ENCODE peak calls at places on chromosomes 6 and 20, in five cellular contexts. A, J, V, D and W are unnamed samples.
A peak's percentile ranks its signal among the peaks of the same experiment; 100 is the strongest.

GRCh38 chr6:158311193-158311592 is 1.1 kb upstream of the TULP4 start:
- DNase-seq in A (no peak), J (no peak), V (no peak), D (no peak), W (no peak)

GRCh38 chr20:19964289-19965263 is 52.6 kb upstream of the NAA20 start:
- DNase-seq in A (no peak), J (no peak), V (no peak), D (peak; percentile 41), W (no peak)

GRCh38 chr6:32096087-32096393 is 13.1 kb downstream of the TNXB start:
- DNase-seq in A (no peak), J (no peak), V (no peak), D (no peak), W (no peak)

GRCh38 chr20:61757678-61758555 is 307.8 kb downstream of the TAF4 start:
- DNase-seq in A (no peak), J (no peak), V (no peak), D (no peak), W (no peak)

GRCh38 chr6:158780963-158781691 is 38.0 kb downstream of the EZR start:
- DNase-seq in A (no peak), J (no peak), V (no peak), D (peak; percentile 65), W (no peak)

GRCh38 chr6:10014561-10014960 is 400.3 kb downstream of the TFAP2A start:
- DNase-seq in A (no peak), J (no peak), V (no peak), D (no peak), W (no peak)

GRCh38 chr6:100460650-100461204 is 4.0 kb downstream of the SIM1 start:
- DNase-seq in A (peak; percentile 81), J (peak; percentile 31), V (no peak), D (no peak), W (no peak)

GRCh38 chr6:135257641-135258405 is 76.7 kb downstream of the MYB start:
- DNase-seq in A (no peak), J (no peak), V (no peak), D (no peak), W (no peak)

GRCh38 chr6:68777956-68778355 is 142.9 kb downstream of the ADGRB3 start:
- DNase-seq in A (no peak), J (no peak), V (no peak), D (no peak), W (no peak)

GRCh38 chr6:157878039-157878438 is 55.0 kb downstream of the SNX9 start:
- DNase-seq in A (no peak), J (no peak), V (no peak), D (no peak), W (no peak)

GRCh38 chr20:38219006-38219950 is 41.3 kb downstream of the KIAA1755 start:
- DNase-seq in A (no peak), J (no peak), V (no peak), D (no peak), W (no peak)

GRCh38 chr20:10508060-10508459 is 73.0 kb downstream of the SLX4IP start:
- DNase-seq in A (no peak), J (no peak), V (no peak), D (no peak), W (no peak)

GRCh38 chr6:82237013-82237412 is 10.5 kb downstream of the IBTK start:
- DNase-seq in A (no peak), J (no peak), V (no peak), D (no peak), W (no peak)

GRCh38 chr6:105949939-105950582 is 136.1 kb upstream of the PRDM1 start:
- DNase-seq in A (peak; percentile 72), J (no peak), V (no peak), D (no peak), W (no peak)

GRCh38 chr6:28923318-28924102 is at the start of gene TRIM27:
- DNase-seq in A (peak; percentile 96), J (peak; percentile 97), V (peak; percentile 85), D (peak; percentile 94), W (peak; percentile 91)

GRCh38 chr20:49819702-49820101 is 7.1 kb downstream of the SLC9A8 start:
- DNase-seq in A (no peak), J (no peak), V (no peak), D (no peak), W (no peak)

GRCh38 chr20:49821381-49821780 is 8.8 kb downstream of the SLC9A8 start:
- DNase-seq in A (no peak), J (no peak), V (no peak), D (no peak), W (no peak)

GRCh38 chr20:49823152-49823847 is 10.7 kb downstream of the SLC9A8 start:
- DNase-seq in A (no peak), J (no peak), V (no peak), D (no peak), W (no peak)

GRCh38 chr20:49824206-49824605 is 11.6 kb downstream of the SLC9A8 start:
- DNase-seq in A (no peak), J (no peak), V (no peak), D (no peak), W (no peak)

GRCh38 chr20:49821850-49822249 is 9.2 kb downstream of the SLC9A8 start:
- DNase-seq in A (no peak), J (no peak), V (no peak), D (peak; percentile 41), W (no peak)
- TF ChIP-seq CTCF in A (peak; percentile 27), J (peak; percentile 19), V (no peak), D (peak; percentile 15), W (no peak)

DNA sequence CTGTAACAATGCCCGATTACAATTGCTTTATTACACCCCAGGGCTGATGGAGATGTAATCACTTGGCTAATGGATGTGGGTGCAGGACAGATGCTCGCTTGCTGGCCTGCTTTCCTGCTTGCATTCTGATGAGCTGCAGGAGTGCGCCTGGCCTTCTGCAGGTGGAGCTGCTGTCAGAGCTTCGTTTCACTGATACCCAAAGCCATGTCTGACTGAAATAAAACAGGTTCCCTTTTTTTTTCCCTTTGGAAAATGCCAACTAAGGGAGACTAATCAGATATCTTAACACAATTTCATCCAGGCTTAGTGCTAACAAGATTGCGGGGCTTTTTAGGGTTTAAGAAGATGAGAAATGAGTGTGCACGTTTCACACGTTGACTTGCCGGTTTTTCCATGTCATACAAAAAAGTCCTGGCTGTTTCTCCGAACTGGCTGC is 60.7 kb downstream of the VAPB start:
- DNase-seq in A (no peak), J (no peak), V (no peak), D (no peak), W (no peak)
- TF ChIP-seq CTCF in A (no peak), J (no peak), V (no peak), D (no peak), W (no peak)

DNA sequence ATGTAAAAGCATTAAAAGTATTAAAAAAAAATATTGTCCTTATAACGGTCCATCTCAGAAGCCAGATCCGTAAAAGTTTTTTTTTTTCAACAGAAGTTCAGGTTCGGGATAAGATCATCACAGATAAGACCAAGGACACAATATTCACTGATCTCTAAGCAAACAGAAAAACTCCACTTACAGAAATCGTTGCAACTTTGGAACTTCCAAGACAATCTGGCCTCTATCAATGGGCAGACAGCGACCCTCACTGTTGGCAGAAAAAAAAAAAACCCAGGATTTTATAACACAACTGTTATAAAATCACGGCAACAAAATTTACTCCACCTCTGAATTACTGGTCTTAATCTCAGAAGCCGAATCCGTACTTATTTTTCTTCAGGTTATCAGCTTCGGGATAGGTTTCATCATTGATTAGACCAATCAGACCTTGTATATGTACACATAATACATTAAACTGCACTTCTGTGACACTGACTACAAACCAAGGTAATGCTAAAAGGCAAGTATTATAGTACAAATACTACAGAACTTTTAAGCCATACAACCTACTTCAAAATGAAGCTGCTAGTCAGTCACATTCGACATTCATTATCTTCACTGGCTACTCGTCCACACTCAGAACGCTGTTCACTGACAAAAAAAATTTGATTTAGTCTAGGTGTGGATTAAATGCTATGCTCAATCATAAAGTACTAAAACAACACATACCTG is 34.7 kb upstream of the SYNCRIP start:
- DNase-seq in A (no peak), J (no peak), V (no peak), D (no peak), W (no peak)
- TF ChIP-seq CTCF in A (no peak), J (peak; percentile 13), V (no peak), D (peak; percentile 29), W (peak; percentile 11)

GRCh38 chr6:41460742-41461336 is 85.3 kb upstream of the FOXP4 start:
- DNase-seq in A (no peak), J (no peak), V (no peak), D (no peak), W (no peak)

GRCh38 chr6:41464019-41464418 is 82.2 kb upstream of the FOXP4 start:
- DNase-seq in A (no peak), J (no peak), V (no peak), D (no peak), W (no peak)

GRCh38 chr6:41464481-41464880 is 81.7 kb upstream of the FOXP4 start:
- DNase-seq in A (no peak), J (no peak), V (no peak), D (no peak), W (no peak)

GRCh38 chr6:41462033-41462432 is 84.1 kb upstream of the FOXP4 start:
- DNase-seq in A (no peak), J (no peak), V (no peak), D (no peak), W (no peak)

DNA sequence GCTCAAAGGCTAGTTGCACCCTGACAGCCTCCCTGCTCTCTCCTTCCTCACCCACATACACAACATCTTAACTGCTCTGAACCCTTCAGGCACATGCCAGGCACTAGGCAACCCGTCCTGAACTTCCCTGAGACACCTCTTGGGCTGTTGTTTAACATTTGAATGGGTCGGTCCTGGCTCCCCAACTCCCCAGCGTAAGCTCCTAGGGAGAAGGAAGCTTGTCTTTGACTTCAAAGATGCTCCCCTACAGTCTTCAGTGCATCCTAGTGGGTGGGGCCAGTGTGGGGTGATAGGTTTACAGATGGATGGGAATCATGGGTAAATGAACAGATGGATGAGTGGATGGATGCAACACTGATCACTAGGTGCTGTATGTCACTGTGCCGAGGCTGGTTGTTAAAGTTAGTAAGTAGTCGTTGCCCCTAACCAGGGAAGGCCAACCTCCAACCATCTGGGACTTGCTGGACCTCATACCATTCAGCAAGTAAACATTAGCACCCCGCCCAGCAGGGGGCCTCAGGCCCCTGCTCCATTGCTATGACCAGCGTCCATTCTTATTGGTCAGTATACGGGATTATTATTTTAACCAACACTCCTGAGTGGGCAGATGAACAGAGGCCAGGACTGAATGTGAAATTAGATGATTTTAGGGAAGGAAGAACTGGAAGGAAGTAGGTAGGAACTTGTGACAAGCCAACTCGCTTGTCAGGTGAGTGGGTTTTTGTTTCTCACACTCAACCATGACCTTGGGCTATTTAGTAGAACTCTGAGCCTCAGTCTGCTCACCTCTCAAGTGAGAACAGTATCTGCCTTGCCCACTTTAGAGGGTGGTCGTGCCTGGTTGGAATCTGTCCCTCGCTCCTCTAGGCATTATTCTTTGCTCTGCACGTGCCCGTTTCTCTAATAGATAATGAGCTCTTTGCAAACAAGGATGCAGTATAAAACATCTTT is 82.9 kb upstream of the FOXP4 start:
- DNase-seq in A (peak; percentile 59), J (no peak), V (no peak), D (peak; percentile 60), W (peak; percentile 85)
- TF ChIP-seq CTCF in A (peak; percentile 39), J (peak; percentile 57), V (peak; percentile 41), D (peak; percentile 53), W (peak; percentile 64)